ENCODE peak calls at places on chromosome 3, in nine cellular contexts. I, V, B, X, E, S, Q, R and Z are unnamed samples.
A peak's percentile ranks its signal among the peaks of the same experiment; 100 is the strongest.

GRCh38 chr3:143430582-143430981 is 311.0 kb downstream of the CHST2 start:
- DNase-seq in E (no peak), I (no peak), S (no peak), V (no peak), B (no peak), Q (no peak), R (no peak), X (no peak), Z (no peak)

GRCh38 chr3:103600844-103601243 is 1166.0 kb downstream of the ZPLD1 start:
- DNase-seq in R (no peak), B (no peak), X (no peak), E (no peak), Q (no peak), V (no peak), S (no peak), I (no peak), Z (no peak)

GRCh38 chr3:152056073-152056472 is 182.6 kb downstream of the SUCNR1 start:
- DNase-seq in X (no peak), B (no peak), V (no peak), R (no peak), S (no peak), I (no peak), Q (no peak), E (no peak), Z (no peak)

GRCh38 chr3:108677811-108678210 is 79.4 kb downstream of the RETNLB start:
- DNase-seq in X (no peak), E (no peak), B (no peak), V (no peak), I (no peak), Q (no peak), S (no peak), R (no peak), Z (no peak)

GRCh38 chr3:13536832-13537231 is 12.1 kb upstream of the FBLN2 start:
- DNase-seq in R (no peak), Q (no peak), I (no peak), V (no peak), E (no peak), B (no peak), X (peak; percentile 29), S (no peak), Z (no peak)

GRCh38 chr3:154040283-154040682 is 80.9 kb upstream of the ARHGEF26 start:
- DNase-seq in R (no peak), B (peak; percentile 7), E (no peak), I (no peak), Q (no peak), X (peak; percentile 55), S (no peak), V (no peak), Z (peak; percentile 52)

GRCh38 chr3:23926736-23927135 is 9.8 kb downstream of the RPL15 start:
- DNase-seq in I (no peak), X (no peak), S (no peak), B (no peak), V (no peak), R (no peak), E (no peak), Q (no peak), Z (no peak)

GRCh38 chr3:27532931-27533607 is 48.9 kb upstream of the SLC4A7 start:
- DNase-seq in E (no peak), Q (no peak), R (no peak), B (peak; percentile 45), I (no peak), V (no peak), S (no peak), X (no peak), Z (peak; percentile 81)

GRCh38 chr3:183812746-183813445 is 12.5 kb downstream of the MAP6D1 start:
- DNase-seq in Q (no peak), I (no peak), R (no peak), E (no peak), V (no peak), S (no peak), X (no peak), B (no peak), Z (no peak)

GRCh38 chr3:58383904-58384303 is 49.7 kb downstream of the PDHB start:
- DNase-seq in X (peak; percentile 97), Q (no peak), V (no peak), E (no peak), R (peak; percentile 30), S (no peak), B (peak; percentile 99), I (no peak), Z (peak; percentile 97)

GRCh38 chr3:9340450-9341009 is 22.3 kb upstream of the THUMPD3 start:
- DNase-seq in B (peak; percentile 93), E (no peak), Q (no peak), I (no peak), V (peak; percentile 41), X (peak; percentile 49), R (no peak), S (no peak), Z (peak; percentile 64)

GRCh38 chr3:52385157-52385556 is 59.7 kb downstream of the SEMA3G start:
- DNase-seq in S (no peak), E (no peak), X (peak; percentile 32), V (no peak), B (peak; percentile 41), I (no peak), Q (peak; percentile 67), R (no peak), Z (peak; percentile 63)

GRCh38 chr3:117589454-117589853 is 879.9 kb downstream of the TUSC7 start:
- DNase-seq in Q (no peak), X (no peak), E (no peak), I (no peak), R (no peak), B (no peak), S (no peak), V (no peak), Z (no peak)

GRCh38 chr3:149085828-149086231 is 503 bp downstream of the HLTF start:
- DNase-seq in V (no peak), Q (no peak), R (peak; percentile 22), S (no peak), E (no peak), B (peak; percentile 42), X (peak; percentile 33), I (no peak), Z (peak; percentile 35)

GRCh38 chr3:18100126-18100525 is 325.0 kb downstream of the SATB1 start:
- DNase-seq in E (no peak), Q (no peak), X (peak; percentile 23), R (no peak), I (no peak), V (no peak), S (no peak), B (peak; percentile 4), Z (peak; percentile 12)

GRCh38 chr3:27993061-27993460 is 248.4 kb upstream of the CMC1 start:
- DNase-seq in R (no peak), I (no peak), B (no peak), Q (no peak), X (no peak), V (no peak), E (no peak), S (no peak), Z (no peak)

DNA sequence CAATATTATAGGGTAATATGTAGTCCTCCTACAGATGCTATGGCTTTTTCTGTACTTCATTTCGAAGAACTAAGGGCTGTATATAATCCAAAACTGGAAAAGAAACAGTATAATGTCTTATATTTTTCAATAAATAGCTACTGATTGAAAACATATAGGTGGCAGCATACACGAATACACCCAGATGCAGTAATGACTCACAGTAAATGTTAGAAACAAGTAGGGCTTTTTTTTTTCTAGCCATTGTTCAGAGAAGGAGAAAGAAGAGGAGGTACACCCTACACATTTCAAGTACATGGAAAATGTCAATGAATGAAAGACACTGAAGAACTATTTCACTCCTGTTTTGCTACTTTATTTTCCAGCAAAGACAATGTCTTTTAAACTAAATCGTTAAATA is 9.4 kb downstream of the DAZL start:
- DNase-seq in B (no peak), E (no peak), R (no peak), V (no peak), X (peak; percentile 18), S (no peak), Q (no peak), I (no peak), Z (peak; percentile 26)
- H3K4me3 ChIP-seq in B (no peak overlapping the region), E (no peak overlapping the region), R (no peak overlapping the region), V (no peak overlapping the region), X (no peak overlapping the region), S (no peak overlapping the region), Q (no peak overlapping the region), I (no peak overlapping the region), Z (no peak overlapping the region)

DNA sequence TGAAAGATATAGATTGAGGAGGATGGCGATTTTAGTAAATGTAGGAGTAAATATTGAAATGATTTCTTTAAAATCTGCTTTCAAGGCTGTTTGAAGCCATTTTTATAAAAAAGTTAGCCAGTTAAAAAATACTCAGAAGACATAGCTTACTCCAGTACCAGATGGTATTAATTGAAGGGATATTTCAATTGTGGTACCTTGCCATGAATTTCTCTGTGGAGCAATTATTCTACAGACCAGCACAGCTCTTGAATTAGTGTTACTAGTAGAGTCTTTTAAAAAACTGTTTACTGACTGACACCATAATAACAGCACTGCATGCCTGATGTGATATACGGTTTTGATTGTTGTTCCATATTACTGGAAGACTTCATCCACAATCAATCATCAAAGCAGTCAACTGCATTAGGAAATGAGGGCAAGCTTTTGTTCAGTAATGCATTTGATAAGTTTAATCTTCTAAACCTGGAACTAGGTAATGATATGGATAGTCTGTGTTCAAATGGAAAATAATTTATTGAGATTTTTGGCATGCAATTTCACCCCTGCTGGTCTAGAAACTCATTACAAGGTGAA is 106.4 kb downstream of the MFSD1 start:
- DNase-seq in X (no peak), V (no peak), E (no peak), Q (no peak), I (no peak), R (no peak), B (no peak), S (no peak), Z (no peak)
- TF ChIP-seq CTCF in X (no peak), V (no peak), E (no peak), Q (no peak), I (no peak), R (no peak), B (no peak), S (peak; percentile 13), Z (no peak)

DNA sequence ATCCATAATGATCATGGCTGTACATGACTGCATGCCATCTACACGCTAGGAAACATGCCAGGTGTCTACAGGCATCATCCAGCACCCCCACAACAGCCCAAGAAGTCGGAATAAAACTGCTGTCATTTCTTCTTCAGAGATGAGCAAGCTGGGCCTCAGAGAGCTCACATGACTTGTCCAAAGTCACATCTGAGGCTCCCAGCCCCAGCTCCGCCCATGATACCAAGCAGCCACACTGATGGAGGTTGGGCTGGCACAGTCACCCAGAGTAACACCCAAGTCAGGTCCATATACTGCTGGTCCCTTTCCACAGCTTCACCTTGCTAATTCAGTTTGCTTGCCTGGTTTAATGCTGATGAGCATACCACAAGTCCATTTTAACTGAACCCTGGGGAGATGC is 116.6 kb downstream of the SEC22A start:
- DNase-seq in S (no peak), B (no peak), Q (no peak), X (no peak), V (no peak), I (no peak), R (no peak), E (no peak), Z (no peak)
- H3K4me3 ChIP-seq in S (no peak overlapping the region), B (no peak overlapping the region), Q (no peak overlapping the region), X (no peak overlapping the region), V (no peak overlapping the region), I (no peak overlapping the region), R (no peak overlapping the region), E (no peak overlapping the region), Z (no peak overlapping the region)

DNA sequence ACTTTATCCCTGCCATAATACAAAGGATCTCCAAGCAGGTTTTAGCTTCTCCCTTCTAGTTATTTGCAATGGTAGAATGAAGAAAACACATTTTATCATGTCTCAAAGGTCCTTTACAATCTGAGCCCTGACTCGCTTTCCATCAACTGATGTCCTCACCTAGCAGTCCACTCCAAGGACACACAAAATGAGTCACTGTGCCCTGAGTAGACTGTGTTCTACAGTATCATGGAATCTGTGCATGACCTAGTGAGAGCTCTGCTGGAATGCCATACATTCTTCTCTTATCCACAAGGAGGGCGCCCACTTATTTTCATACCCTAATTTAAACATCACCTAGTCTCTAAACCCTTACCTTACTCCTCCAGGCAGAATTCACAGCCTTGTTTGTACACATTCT is 506.8 kb downstream of the TBL1XR1 start:
- DNase-seq in E (no peak), I (no peak), B (no peak), X (no peak), Q (no peak), R (no peak), V (no peak), S (no peak), Z (no peak)
- TF ChIP-seq CTCF in E (no peak), I (no peak), B (no peak), X (no peak), Q (no peak), R (no peak), V (no peak), S (no peak), Z (no peak)